ENCODE peak calls at places on chromosome 7, in seven cellular contexts. D is NCI-H1694 treated with DMSO at 0.1 percent for 48 hours, Z is body of pancreas, U is ELR, B is IMR-90, F is foreskin keratinocyte, Q is endothelial cell. M is an unnamed sample.

GRCh38 chr7:27152816-27153486 is 568 bp upstream of the HOXA3 start:
- DNase-seq in Q (no peak), Z (no peak), D (no peak), B (no peak), U (no peak), F (peak), M (no peak)

GRCh38 chr7:139901411-139901810 is 72.3 kb downstream of the TBXAS1 start:
- DNase-seq in B (no peak), U (no peak), F (no peak), D (no peak), Q (no peak), Z (no peak), M (no peak)

GRCh38 chr7:4227105-4228010 is 454.7 kb upstream of the FOXK1 start:
- DNase-seq in Z (no peak), D (peak), Q (no peak), U (no peak), B (no peak), F (no peak), M (no peak)

GRCh38 chr7:82183633-82184032 is 259.9 kb downstream of the CACNA2D1 start:
- DNase-seq in Z (no peak), U (peak), F (peak), Q (no peak), B (peak), D (no peak), M (no peak)

GRCh38 chr7:50446542-50446960 is 3.6 kb downstream of the FIGNL1 start:
- DNase-seq in Z (no peak), B (peak), D (no peak), F (peak), U (peak), Q (no peak), M (no peak)

GRCh38 chr7:157903715-157904114 is 566.9 kb downstream of the DNAJB6 start:
- DNase-seq in U (no peak), B (no peak), Z (no peak), Q (no peak), D (no peak), F (no peak), M (no peak)

GRCh38 chr7:1719913-1720312 is 49.8 kb downstream of the ELFN1 start:
- DNase-seq in U (no peak), B (no peak), Q (no peak), F (no peak), D (peak), Z (no peak), M (no peak)

GRCh38 chr7:99011341-99011705 is 132.6 kb downstream of the SMURF1 start:
- DNase-seq in D (no peak), U (no peak), Z (no peak), Q (no peak), B (no peak), F (no peak), M (no peak)

GRCh38 chr7:48253020-48253419 is 81.8 kb downstream of the ABCA13 start:
- DNase-seq in D (no peak), B (no peak), F (no peak), Q (no peak), U (no peak), Z (no peak), M (no peak)

GRCh38 chr7:111953611-111954010 is 252.6 kb downstream of the DOCK4 start:
- DNase-seq in B (no peak), F (peak), Z (no peak), Q (no peak), U (peak), D (peak), M (peak)

M was measured in mucosa of gallbladder.